ENCODE peak calls at places on chromosomes 7 and 10, in five cellular contexts. Z, D, F, Y and V are unnamed samples.

GRCh38 chr7:54397836-54398612 is 144.2 kb upstream of the VSTM2A start:
- DNase-seq in Z (no peak), D (no peak), F (no peak), Y (peak; percentile 2), V (no peak)

GRCh38 chr7:153190452-153190851 is 430.9 kb downstream of the ACTR3B start:
- DNase-seq in Z (no peak), D (no peak), F (peak; percentile 8), Y (no peak), V (no peak)

GRCh38 chr7:130560972-130561371 is 69.1 kb downstream of the MEST start:
- DNase-seq in Z (peak; percentile 40), D (peak; percentile 45), F (peak; percentile 3), Y (peak; percentile 2), V (peak; percentile 7)

GRCh38 chr10:28130267-28130666 is 131.4 kb upstream of the ODAD2 start:
- DNase-seq in Z (no peak), D (peak; percentile 77), F (no peak), Y (no peak), V (no peak)

GRCh38 chr10:178208-178607 is 43.0 kb downstream of the ZMYND11 start:
- DNase-seq in Z (peak; percentile 31), D (peak; percentile 65), F (peak; percentile 48), Y (peak; percentile 16), V (peak; percentile 9)

GRCh38 chr10:11447571-11447970 is 163.9 kb downstream of the USP6NL start:
- DNase-seq in Z (no peak), D (no peak), F (no peak), Y (no peak), V (no peak)

GRCh38 chr10:3274414-3274813 is 101.8 kb upstream of the PITRM1 start:
- DNase-seq in Z (no peak), D (no peak), F (no peak), Y (no peak), V (no peak)

GRCh38 chr7:1513657-1514095 is 9.5 kb upstream of the INTS1 start:
- DNase-seq in Z (no peak), D (peak; percentile 38), F (no peak), Y (no peak), V (no peak)

GRCh38 chr10:79412516-79412915 is 32.9 kb downstream of the ZCCHC24 start:
- DNase-seq in Z (no peak), D (no peak), F (no peak), Y (no peak), V (no peak)

GRCh38 chr10:86450806-86451603 is 70.6 kb downstream of the WAPL start:
- DNase-seq in Z (peak; percentile 46), D (no peak), F (peak; percentile 68), Y (no peak), V (no peak)

GRCh38 chr10:86446987-86447386 is 74.6 kb downstream of the WAPL start:
- DNase-seq in Z (no peak), D (peak; percentile 42), F (no peak), Y (no peak), V (no peak)

GRCh38 chr10:86447422-86447821 is 74.2 kb downstream of the WAPL start:
- DNase-seq in Z (no peak), D (no peak), F (no peak), Y (no peak), V (no peak)

GRCh38 chr10:86451604-86451960 is 70.0 kb downstream of the WAPL start:
- DNase-seq in Z (no peak), D (no peak), F (no peak), Y (no peak), V (peak; percentile 56)

GRCh38 chr10:86449926-86450558 is 71.5 kb downstream of the WAPL start:
- DNase-seq in Z (no peak), D (no peak), F (no peak), Y (no peak), V (no peak)
- H3K36me3 ChIP-seq in Z (peaks cover 10% of the 10 kb centered on the region), D (peaks cover 57% of the 10 kb centered on the region), F (peaks cover 53% of the 10 kb centered on the region), Y (peaks cover 43% of the 10 kb centered on the region), V (no peaks in the 10 kb centered on the region)

DNA sequence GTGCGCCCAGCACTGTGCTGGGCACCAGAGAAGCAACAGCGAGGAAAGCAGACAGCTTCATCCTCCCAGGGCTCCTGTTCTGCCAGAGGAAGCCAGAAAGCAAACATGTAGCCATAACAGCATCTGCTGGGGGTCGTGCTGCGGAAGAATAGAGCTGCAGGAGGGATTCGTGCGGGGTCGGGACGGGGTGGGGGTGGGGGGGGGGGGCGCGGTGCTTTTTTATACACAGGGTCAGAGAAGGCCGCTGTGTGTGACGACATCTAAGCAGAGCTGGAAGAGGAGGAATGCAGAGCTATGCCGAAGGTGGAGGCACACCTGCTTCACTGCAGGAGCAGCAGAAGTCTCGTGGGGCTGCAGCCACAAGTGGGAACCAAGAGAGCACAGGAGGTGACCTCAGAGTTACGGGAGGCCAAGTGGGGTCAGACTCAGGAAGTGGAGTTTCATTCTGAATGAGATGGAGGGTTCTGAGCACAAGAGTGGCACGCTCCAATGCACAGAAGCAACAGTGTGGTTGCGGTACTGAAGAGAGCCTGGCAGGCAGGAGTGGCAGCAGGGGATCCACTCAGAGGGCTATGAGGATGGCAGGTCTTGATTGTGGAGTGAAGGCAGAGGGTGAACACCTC is 11.1 kb downstream of the PKD1L1 start:
- DNase-seq in Z (no peak), D (no peak), F (no peak), Y (no peak), V (no peak)
- H3K4me3 ChIP-seq in Z (no peak overlapping the region), D (no peak overlapping the region), F (no peak overlapping the region), Y (no peak overlapping the region), V (no peak overlapping the region)

GRCh38 chr7:98309566-98309965 is 28.1 kb downstream of the BRI3 start:
- DNase-seq in Z (no peak), D (no peak), F (no peak), Y (no peak), V (no peak)
- H3K36me3 ChIP-seq in Z (peaks cover 13% of the 10 kb centered on the region), D (peaks cover 6% of the 10 kb centered on the region), F (peaks cover 37% of the 10 kb centered on the region), Y (no peaks in the 10 kb centered on the region), V (peaks cover 7% of the 10 kb centered on the region)

GRCh38 chr7:158957921-158958471 is 101.6 kb downstream of the DYNC2I1 start:
- DNase-seq in Z (peak; percentile 90), D (no peak), F (no peak), Y (peak; percentile 52), V (no peak)
- H3K4me3 ChIP-seq in Z (no peak overlapping the region), D (no peak overlapping the region), F (peak overlapping the region; percentile 13), Y (peak overlapping the region; percentile 47), V (no peak overlapping the region)

GRCh38 chr10:16967866-16968721 is 150.9 kb upstream of the RSU1 start:
- DNase-seq in Z (no peak), D (peak; percentile 87), F (no peak), Y (no peak), V (peak; percentile 87)
- H3K36me3 ChIP-seq in Z (no peaks in the 10 kb centered on the region), D (no peaks in the 10 kb centered on the region), F (no peaks in the 10 kb centered on the region), Y (no peaks in the 10 kb centered on the region), V (no peaks in the 10 kb centered on the region)

GRCh38 chr7:27351786-27352185 is 109.2 kb downstream of the EVX1 start:
- DNase-seq in Z (no peak), D (no peak), F (no peak), Y (no peak), V (no peak)
- H3K4me3 ChIP-seq in Z (no peak overlapping the region), D (no peak overlapping the region), F (no peak overlapping the region), Y (no peak overlapping the region), V (no peak overlapping the region)